ENCODE peak calls at places on chromosomes 11 and 22, in seven cellular contexts. B, V, Q, W, U, A and X are unnamed samples.

GRCh38 chr22:17105143-17106129 is 15.7 kb downstream of the TMEM121B start:
- DNase-seq in V (no peak), A (no peak), U (no peak), B (no peak), W (no peak), Q (no peak), X (no peak)

GRCh38 chr22:46355369-46355995 is 20.0 kb downstream of the TRMU start:
- DNase-seq in W (no peak), A (peak; percentile 86), U (peak; percentile 76), V (peak; percentile 72), Q (peak; percentile 65), B (no peak), X (peak; percentile 45)

GRCh38 chr11:33899383-33900037 is 7.6 kb upstream of the LMO2 start:
- DNase-seq in A (no peak), U (peak; percentile 87), V (peak; percentile 31), B (peak; percentile 50), W (peak; percentile 35), Q (peak; percentile 81), X (peak; percentile 89)

GRCh38 chr22:38041760-38042584 is 15.2 kb upstream of the PICK1 start:
- DNase-seq in W (no peak), V (no peak), U (no peak), B (no peak), Q (no peak), A (no peak), X (no peak)

GRCh38 chr11:114257621-114258558 is 38.3 kb upstream of the NNMT start:
- DNase-seq in B (no peak), V (no peak), U (peak; percentile 84), Q (peak; percentile 69), A (peak; percentile 82), W (no peak), X (peak; percentile 86)

GRCh38 chr22:48941903-48942625 is 885.6 kb downstream of the BRD1 start:
- DNase-seq in B (no peak), Q (no peak), V (no peak), A (peak; percentile 23), U (no peak), W (no peak), X (no peak)

GRCh38 chr22:44143117-44143495 is 37.6 kb upstream of the PARVG start:
- DNase-seq in A (no peak), U (peak; percentile 38), Q (no peak), B (no peak), V (no peak), W (no peak), X (no peak)

GRCh38 chr22:31089101-31090100 is 8.3 kb downstream of the SMTN start:
- DNase-seq in U (peak; percentile 74), B (no peak), V (peak; percentile 31), Q (peak; percentile 59), A (peak; percentile 87), W (no peak), X (no peak)

GRCh38 chr22:36856121-36856791 is 4.5 kb upstream of the NCF4 start:
- DNase-seq in B (peak; percentile 37), A (peak; percentile 98), W (peak; percentile 64), U (peak; percentile 93), Q (peak; percentile 91), V (peak; percentile 79), X (peak; percentile 77)

GRCh38 chr11:134725939-134726639 is 314.0 kb upstream of the B3GAT1 start:
- DNase-seq in W (no peak), V (peak; percentile 19), Q (no peak), B (no peak), U (no peak), A (peak; percentile 62), X (no peak)

GRCh38 chr22:27873476-27873875 is 45.6 kb downstream of the PITPNB start:
- DNase-seq in V (no peak), Q (no peak), B (no peak), W (no peak), A (no peak), U (no peak), X (peak; percentile 80)

GRCh38 chr22:46050916-46051614 is 74.1 kb upstream of the WNT7B start:
- DNase-seq in B (peak; percentile 6), V (no peak), W (no peak), A (peak; percentile 79), Q (no peak), U (no peak), X (peak; percentile 63)

DNA sequence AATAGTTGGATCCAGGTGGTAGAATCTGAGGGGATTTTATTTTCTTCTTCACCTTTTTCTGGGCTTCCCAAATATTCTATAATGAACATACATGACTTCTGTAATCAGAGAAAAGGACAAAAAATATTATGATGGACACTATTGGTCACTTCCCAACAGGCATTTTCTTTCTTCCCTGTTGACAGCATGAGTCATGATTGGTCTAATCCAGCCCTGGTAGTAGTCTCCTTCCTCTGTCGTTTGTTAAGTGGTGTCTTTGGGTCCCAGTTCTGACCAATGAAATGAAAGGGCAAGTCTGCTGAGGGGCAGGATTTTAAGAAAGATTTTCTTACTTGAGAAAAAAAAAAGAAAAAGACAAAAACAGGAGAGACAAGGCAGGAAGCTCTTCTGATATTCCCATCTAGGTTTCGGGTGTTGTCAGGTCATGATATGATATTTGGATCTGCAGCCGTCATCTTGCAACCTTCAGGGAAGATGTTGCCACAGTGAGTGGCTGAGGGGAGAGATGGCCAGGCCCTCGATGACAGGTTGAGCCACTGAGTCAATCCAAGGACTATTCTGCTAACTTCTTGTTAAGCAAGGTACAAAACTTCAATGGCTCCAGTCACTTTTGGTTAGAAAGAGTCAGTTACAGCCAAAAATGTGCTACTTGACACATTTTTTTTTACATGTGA is 23.3 kb upstream of the PLEKHB1 start:
- DNase-seq in B (no peak), W (no peak), V (no peak), Q (no peak), U (no peak), A (no peak), X (no peak)
- TF ChIP-seq CTCF in B (no peak), W (no peak), V (no peak), Q (no peak), U (no peak), A (no peak), X (no peak)

GRCh38 chr22:42622061-42622710 is 7.5 kb upstream of the POLDIP3 start:
- DNase-seq in Q (no peak), U (no peak), W (no peak), V (no peak), B (no peak), A (no peak), X (no peak)

GRCh38 chr22:42621505-42622002 is 6.9 kb upstream of the POLDIP3 start:
- DNase-seq in U (peak; percentile 92), A (peak; percentile 90), V (peak; percentile 64), B (no peak), W (peak; percentile 53), Q (peak; percentile 78), X (peak; percentile 67)

GRCh38 chr22:42623756-42624446 is 9.2 kb upstream of the POLDIP3 start:
- DNase-seq in W (no peak), A (no peak), V (no peak), Q (no peak), B (no peak), U (no peak), X (no peak)

GRCh38 chr22:42624551-42625106 is 9.9 kb upstream of the POLDIP3 start:
- DNase-seq in Q (no peak), U (no peak), A (no peak), B (no peak), W (no peak), V (no peak), X (no peak)

GRCh38 chr22:42623301-42623751 is 8.6 kb upstream of the POLDIP3 start:
- DNase-seq in V (no peak), A (peak; percentile 84), W (no peak), U (no peak), B (no peak), Q (no peak), X (no peak)
- TF ChIP-seq CTCF in V (no peak), A (no peak), W (no peak), U (no peak), B (no peak), Q (no peak), X (no peak)

GRCh38 chr22:22712666-22713365 is 68.4 kb downstream of the GGTLC2 start:
- DNase-seq in W (no peak), Q (no peak), U (no peak), A (no peak), V (no peak), B (no peak), X (peak; percentile 59)

GRCh38 chr22:22712092-22712658 is 67.8 kb downstream of the GGTLC2 start:
- DNase-seq in W (no peak), Q (no peak), A (no peak), B (no peak), V (no peak), U (no peak), X (peak; percentile 38)

GRCh38 chr22:22710719-22711531 is 66.5 kb downstream of the GGTLC2 start:
- DNase-seq in U (peak; percentile 58), Q (peak; percentile 47), W (no peak), A (peak; percentile 92), V (peak; percentile 37), B (no peak), X (peak; percentile 45)

GRCh38 chr22:22711532-22711913 is 67.1 kb downstream of the GGTLC2 start:
- DNase-seq in W (no peak), V (no peak), Q (no peak), B (no peak), A (no peak), U (no peak), X (peak; percentile 21)

DNA sequence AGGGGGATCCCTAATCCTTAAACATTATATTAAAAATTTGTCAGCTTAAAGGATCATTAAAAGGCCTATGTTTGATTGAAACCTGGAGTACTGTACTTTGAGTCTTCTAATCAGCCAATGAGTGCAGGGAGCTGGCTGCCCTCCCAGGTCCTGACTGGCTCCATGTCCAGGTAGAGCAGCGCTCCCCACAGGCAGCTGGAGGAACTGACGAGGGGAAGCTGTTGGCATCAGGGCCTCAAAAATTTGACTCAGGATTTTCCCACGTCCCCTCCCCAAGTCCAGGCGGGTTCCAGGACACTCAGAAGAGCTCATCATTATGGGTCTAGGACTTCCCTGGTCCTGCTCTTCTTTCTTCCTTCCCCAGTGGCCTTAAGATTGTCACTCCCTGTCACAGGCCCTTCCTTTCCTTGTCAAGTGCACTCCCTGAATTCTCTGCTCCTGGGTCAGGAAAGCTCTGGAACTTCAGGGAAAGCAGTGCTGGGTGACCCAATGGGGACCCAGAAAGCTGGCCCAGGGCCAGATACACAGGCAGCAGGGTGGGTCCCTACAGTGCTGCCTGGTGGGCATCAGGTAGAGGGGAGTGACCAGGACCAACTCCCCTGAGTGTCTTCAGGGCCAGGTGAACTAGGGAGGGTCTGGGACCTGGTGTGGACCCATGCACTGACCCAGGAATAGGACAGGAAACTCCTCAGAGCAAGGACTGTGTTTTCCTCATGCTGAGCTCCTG is 65.5 kb downstream of the GGTLC2 start:
- DNase-seq in U (peak; percentile 47), Q (no peak), V (peak; percentile 43), B (no peak), W (no peak), A (no peak), X (peak; percentile 60)
- TF ChIP-seq CTCF in U (peak; percentile 11), Q (no peak), V (no peak), B (no peak), W (no peak), A (no peak), X (no peak)

DNA sequence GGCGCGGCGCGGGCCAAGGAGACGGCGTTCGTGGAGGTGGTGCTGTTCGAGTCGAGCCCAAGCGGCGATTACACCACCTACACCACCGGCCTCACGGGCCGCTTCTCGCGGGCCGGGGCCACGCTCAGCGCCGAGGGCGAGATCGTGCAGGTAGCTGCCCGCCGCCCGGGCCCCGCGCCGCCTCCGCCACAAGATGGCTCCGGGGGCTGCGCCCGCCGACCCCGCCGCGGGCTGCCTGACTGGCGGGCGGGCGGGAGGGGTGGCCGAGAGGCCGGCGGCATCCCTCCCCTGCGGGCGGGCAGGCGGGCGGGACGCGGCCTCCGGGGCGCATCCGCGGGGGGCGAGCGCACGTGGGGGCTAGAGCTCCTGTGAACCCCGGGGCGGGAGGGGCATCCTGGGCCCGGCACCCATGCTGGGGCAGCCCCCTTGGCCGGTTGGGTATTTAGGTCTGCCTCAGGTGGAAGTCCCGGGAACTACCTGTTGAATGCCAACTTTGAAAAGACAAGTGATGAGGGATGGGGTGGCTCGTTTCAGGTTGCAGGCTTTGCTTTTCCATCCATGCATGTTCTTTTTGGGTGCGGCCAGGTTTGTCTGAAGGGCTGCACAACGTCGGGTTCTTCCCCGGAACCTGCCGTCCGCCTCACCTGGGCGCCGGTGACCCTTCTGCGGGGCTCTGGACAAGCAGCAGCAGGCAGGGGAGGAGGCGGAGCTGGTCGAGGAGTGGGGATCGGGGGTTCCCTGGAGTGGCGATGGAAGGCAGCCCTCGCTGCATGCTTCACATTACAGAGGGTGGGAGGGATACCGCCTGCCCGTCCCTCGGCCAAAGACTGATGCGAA is 763 bp downstream of the ZNRF3 start:
- DNase-seq in Q (peak; percentile 43), V (peak; percentile 20), A (peak; percentile 90), B (no peak), U (peak; percentile 72), W (no peak), X (peak; percentile 28)
- TF ChIP-seq CTCF in Q (no peak), V (no peak), A (no peak), B (no peak), U (no peak), W (no peak), X (no peak)